ENCODE peak calls at places on chromosomes 11 and 22, in six cellular contexts. C is H1, P is K562, D is GM12892, F is HepG2, N is GM12878. S is an unnamed sample.

GRCh38 chr11:34499719-34500505 is 13.7 kb downstream of the ELF5 start:
- DNase-seq in C (no peak), P (no peak), D (no peak), F (no peak), N (no peak), S (no peak)

GRCh38 chr11:64092119-64092760 is 56.5 kb downstream of the FLRT1 start:
- DNase-seq in C (no peak), P (peak; percentile 34), D (no peak), F (no peak), N (no peak), S (no peak)

GRCh38 chr22:43356881-43357280 is 13.7 kb upstream of the SCUBE1 start:
- DNase-seq in C (no peak), P (no peak), D (no peak), F (no peak), N (no peak), S (no peak)

GRCh38 chr11:128503231-128503991 is 83.9 kb downstream of the ETS1 start:
- DNase-seq in C (no peak), P (no peak), D (no peak), F (no peak), N (no peak), S (no peak)

GRCh38 chr11:16558499-16558898 is 179.9 kb upstream of the C11orf58 start:
- DNase-seq in C (no peak), P (no peak), D (no peak), F (no peak), N (no peak), S (no peak)

GRCh38 chr11:46075168-46075567 is 46.1 kb downstream of the PHF21A start:
- DNase-seq in C (no peak), P (peak; percentile 80), D (no peak), F (no peak), N (no peak), S (no peak)

GRCh38 chr11:26950260-26950719 is 43.6 kb upstream of the FIBIN start:
- DNase-seq in C (no peak), P (no peak), D (no peak), F (no peak), N (no peak), S (no peak)

GRCh38 chr11:115678942-115679341 is 174.7 kb upstream of the CADM1 start:
- DNase-seq in C (peak; percentile 81), P (no peak), D (no peak), F (peak; percentile 37), N (no peak), S (no peak)

GRCh38 chr22:49582171-49582570 is 245.5 kb downstream of the BRD1 start:
- DNase-seq in C (no peak), P (no peak), D (no peak), F (no peak), N (no peak), S (no peak)

GRCh38 chr22:31680764-31681624 is 19.0 kb upstream of the PISD start:
- DNase-seq in C (no peak), P (no peak), D (no peak), F (no peak), N (no peak), S (no peak)

GRCh38 chr22:30605449-30606110 is 1.4 kb upstream of the TCN2 start:
- DNase-seq in C (peak; percentile 63), P (peak; percentile 66), D (no peak), F (peak; percentile 44), N (no peak), S (no peak)

GRCh38 chr11:20488352-20488751 is 100.8 kb downstream of the PRMT3 start:
- DNase-seq in C (no peak), P (no peak), D (no peak), F (no peak), N (no peak), S (no peak)

GRCh38 chr22:44620841-44621382 is 81.1 kb upstream of the PRR5 start:
- DNase-seq in C (no peak), P (no peak), D (no peak), F (no peak), N (no peak), S (no peak)

GRCh38 chr11:118001494-118001971 is 15.3 kb downstream of the IL10RA start:
- DNase-seq in C (no peak), P (no peak), D (no peak), F (no peak), N (no peak), S (no peak)

GRCh38 chr22:23772315-23773246 is at the start of gene MMP11:
- DNase-seq in C (peak; percentile 81), P (peak; percentile 83), D (peak; percentile 72), F (no peak), N (no peak), S (peak; percentile 68)

DNA sequence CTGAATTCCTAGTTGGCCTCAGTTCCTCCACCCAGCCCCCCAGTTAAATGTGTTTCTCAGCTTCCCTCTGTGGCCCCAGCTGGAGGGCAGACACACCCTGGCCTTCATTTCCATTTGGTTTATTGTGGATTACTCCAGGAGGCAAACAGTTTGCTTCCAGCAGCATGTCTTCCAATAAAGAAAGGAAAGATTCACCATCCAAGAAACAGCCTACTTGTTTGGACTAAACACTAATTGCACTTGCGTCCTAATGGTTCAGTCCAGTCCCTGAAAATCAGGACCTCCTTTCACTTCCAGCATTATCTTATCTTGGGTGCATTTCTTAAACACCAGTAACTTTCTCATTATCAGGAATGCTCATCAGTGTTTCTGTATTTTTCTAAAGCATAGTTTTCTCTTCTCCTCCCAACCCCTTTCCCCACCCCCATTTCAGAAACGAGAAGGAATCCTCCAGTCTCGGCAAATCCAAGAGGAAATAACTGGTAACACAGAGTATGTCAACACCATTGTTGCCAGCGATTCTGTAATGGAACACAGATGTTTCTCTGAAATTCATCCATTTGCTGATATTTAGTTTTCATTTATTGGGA is 130.9 kb downstream of the PARVA start:
- DNase-seq in C (no peak), P (no peak), D (no peak), F (no peak), N (no peak), S (no peak)
- TF ChIP-seq TAF1 in C (no peak), P (no peak), D (no peak), F (no peak), N (no peak), S (no peak)

GRCh38 chr11:844693-845644 is 2.3 kb downstream of the TSPAN4 start:
- DNase-seq in C (peak; percentile 89), P (peak; percentile 71), D (no peak), F (peak; percentile 88), N (no peak), S (no peak)

GRCh38 chr11:842370-843002 is at the start of the genes POLR2L and TSPAN4:
- DNase-seq in C (peak; percentile 95), P (peak; percentile 93), D (peak; percentile 97), F (peak; percentile 78), N (no peak), S (peak; percentile 98)

GRCh38 chr11:843086-843704 is 543 bp downstream of the TSPAN4 start:
- DNase-seq in C (no peak), P (no peak), D (no peak), F (no peak), N (no peak), S (no peak)

GRCh38 chr11:845872-846271 is 3.2 kb downstream of the TSPAN4 start:
- DNase-seq in C (no peak), P (no peak), D (no peak), F (no peak), N (no peak), S (no peak)

DNA sequence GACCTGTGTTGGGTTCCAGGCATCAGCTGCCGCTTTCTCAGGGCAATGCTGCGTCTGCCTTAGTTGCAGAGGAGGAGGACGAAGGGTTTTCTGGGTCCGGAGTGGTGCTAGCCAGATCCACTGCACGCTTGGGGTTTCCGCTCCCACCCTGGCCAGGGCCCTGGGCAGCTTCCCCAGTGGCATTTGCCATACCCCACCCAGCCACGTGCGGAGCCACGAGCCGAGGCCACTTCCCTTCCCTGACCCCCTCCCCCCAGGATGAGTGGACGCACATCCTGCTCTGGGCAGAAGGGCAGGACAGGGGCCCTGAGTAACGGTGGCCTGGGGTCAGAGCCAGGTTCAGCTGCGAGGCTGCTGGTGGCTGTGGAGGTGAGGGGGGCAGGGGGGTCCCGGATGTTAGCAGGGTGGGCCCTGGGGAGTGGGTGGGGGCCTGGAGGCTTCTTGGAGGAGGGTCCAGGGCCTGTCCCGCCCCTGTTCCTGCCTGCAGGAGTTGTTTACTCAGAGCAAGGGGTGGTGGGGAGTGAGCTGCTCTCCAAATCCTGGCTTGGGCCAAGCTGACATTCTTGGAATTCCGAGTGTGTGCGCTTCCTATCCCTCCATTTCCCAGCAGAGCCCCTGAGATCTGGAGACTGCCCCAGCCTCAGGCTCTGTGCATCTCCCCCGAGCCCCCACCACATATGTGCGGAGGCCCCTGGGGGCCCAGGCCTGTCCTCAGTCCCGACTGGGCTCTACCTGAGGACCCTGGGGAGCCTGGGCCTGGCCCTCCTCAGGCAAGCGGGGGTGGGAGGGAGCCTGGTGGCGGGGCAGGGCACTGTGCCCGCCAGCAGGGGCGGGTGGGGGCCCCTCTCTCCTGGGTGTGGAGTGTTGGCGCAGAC is 1.4 kb downstream of the TSPAN4 start:
- DNase-seq in C (peak; percentile 86), P (peak; percentile 57), D (no peak), F (peak; percentile 89), N (no peak), S (no peak)
- TF ChIP-seq POLR2A in C (no peak), P (no peak), D (no peak), F (no peak), N (no peak), S (no peak)

GRCh38 chr11:31692466-31692865 is 118.7 kb downstream of the PAX6 start:
- DNase-seq in C (no peak), P (no peak), D (no peak), F (no peak), N (no peak), S (no peak)
- TF ChIP-seq TAF1 in C (no peak), P (no peak), D (no peak), F (no peak), N (no peak), S (no peak)

GRCh38 chr11:65354265-65355012 is at the start of gene TIGD3:
- DNase-seq in C (peak; percentile 98), P (peak; percentile 99), D (peak; percentile 100), F (peak; percentile 92), N (peak; percentile 75), S (peak; percentile 99)
- TF ChIP-seq POLR2A in C (peak; percentile 11), P (peak; percentile 42), D (peak; percentile 50), F (peak; percentile 92), N (peak; percentile 84), S (no peak)

GRCh38 chr11:95884364-95884763 is 39.5 kb downstream of the MTMR2 start:
- DNase-seq in C (no peak), P (no peak), D (no peak), F (no peak), N (no peak), S (no peak)

GRCh38 chr11:95888852-95889251 is 35.1 kb downstream of the MTMR2 start:
- DNase-seq in C (no peak), P (no peak), D (no peak), F (no peak), N (no peak), S (no peak)

GRCh38 chr11:95884802-95885201 is 39.1 kb downstream of the MTMR2 start:
- DNase-seq in C (no peak), P (no peak), D (no peak), F (no peak), N (no peak), S (no peak)

GRCh38 chr11:95888439-95888838 is 35.5 kb downstream of the MTMR2 start:
- DNase-seq in C (no peak), P (no peak), D (no peak), F (no peak), N (no peak), S (no peak)

GRCh38 chr11:95886462-95886861 is 37.4 kb downstream of the MTMR2 start:
- DNase-seq in C (no peak), P (no peak), D (no peak), F (no peak), N (no peak), S (no peak)
- TF ChIP-seq TAF1 in C (no peak), P (no peak), D (no peak), F (no peak), N (no peak), S (no peak)